ENCODE peak calls at places on chromosomes 6 and 20, in nine cellular contexts. M is ascending aorta, W is pancreas, Y is cardiac muscle cell, I is mucosa of descending colon, X is lung, D is astrocyte of the spinal cord, H is right atrium auricular region, T is ovary. U is an unnamed sample.

GRCh38 chr20:8220716-8221115 is 88.7 kb downstream of the PLCB1 start:
- DNase-seq in M (no peak), W (no peak), T (no peak), X (no peak), H (no peak), D (no peak), Y (no peak), I (no peak), U (no peak)

GRCh38 chr6:79396625-79397024 is 140.6 kb downstream of the LCA5 start:
- DNase-seq in D (no peak), M (no peak), Y (no peak), I (no peak), W (no peak), H (no peak), X (no peak), T (no peak), U (no peak)

GRCh38 chr20:46563170-46563847 is 12.9 kb upstream of the OCSTAMP start:
- DNase-seq in T (no peak), Y (peak), H (no peak), W (no peak), X (no peak), M (no peak), I (no peak), D (no peak), U (no peak)

GRCh38 chr6:113560908-113561307 is 296.2 kb upstream of the MARCKS start:
- DNase-seq in Y (no peak), D (peak), T (no peak), W (no peak), I (no peak), M (no peak), X (no peak), H (no peak), U (peak)

GRCh38 chr6:40328988-40329545 is 258.1 kb downstream of the LRFN2 start:
- DNase-seq in H (no peak), W (no peak), X (no peak), I (no peak), Y (no peak), T (no peak), D (no peak), M (no peak), U (no peak)

GRCh38 chr6:28618889-28619555 is 93.3 kb downstream of the GPX5 start:
- DNase-seq in Y (peak), D (no peak), T (no peak), H (no peak), I (no peak), M (no peak), X (no peak), W (no peak), U (no peak)

GRCh38 chr20:54152227-54153040 is 21.4 kb downstream of the CYP24A1 start:
- DNase-seq in M (no peak), T (no peak), X (no peak), D (no peak), W (no peak), H (no peak), I (no peak), Y (no peak), U (no peak)

GRCh38 chr6:113856571-113857564 is at the start of gene MARCKS:
- DNase-seq in T (peak), W (peak), X (peak), I (peak), H (peak), Y (peak), D (peak), M (peak), U (peak)

GRCh38 chr6:26170181-26170580 is 83.0 kb downstream of the HFE start:
- DNase-seq in X (no peak), H (no peak), W (no peak), Y (no peak), D (no peak), M (no peak), T (no peak), I (no peak), U (no peak)

GRCh38 chr6:130778946-130779657 is 48.1 kb upstream of the SMLR1 start:
- DNase-seq in M (no peak), I (peak), Y (no peak), H (no peak), D (peak), X (no peak), T (no peak), W (no peak), U (peak)

GRCh38 chr6:146914563-146915483 is 289.4 kb upstream of the STXBP5 start:
- DNase-seq in W (peak), Y (no peak), D (peak), M (peak), H (peak), X (no peak), T (peak), I (no peak), U (peak)

GRCh38 chr6:41376176-41376575 is 40.8 kb downstream of the NCR2 start:
- DNase-seq in X (no peak), I (no peak), H (no peak), D (no peak), M (no peak), Y (no peak), W (no peak), T (no peak), U (no peak)

GRCh38 chr6:35642471-35643161 is 46.1 kb downstream of the FKBP5 start:
- DNase-seq in H (no peak), Y (no peak), T (no peak), M (no peak), D (no peak), W (no peak), I (no peak), X (no peak), U (no peak)

GRCh38 chr6:165615629-165616028 is 47.4 kb downstream of the PDE10A start:
- DNase-seq in I (peak), X (no peak), T (no peak), Y (no peak), D (peak), M (no peak), H (no peak), W (no peak), U (peak)

GRCh38 chr6:47169785-47170685 is 127.9 kb upstream of the ADGRF1 start:
- DNase-seq in D (no peak), W (no peak), I (no peak), T (no peak), Y (no peak), X (no peak), M (no peak), H (no peak), U (peak)

GRCh38 chr20:32152421-32153155 is 43.1 kb downstream of the TM9SF4 start:
- DNase-seq in D (no peak), X (no peak), M (no peak), T (no peak), Y (no peak), H (no peak), I (peak), W (no peak), U (no peak)

GRCh38 chr6:143792402-143793339 is 50.5 kb upstream of the LTV1 start:
- DNase-seq in Y (no peak), W (no peak), H (no peak), M (no peak), D (no peak), I (no peak), X (no peak), T (no peak), U (no peak)

GRCh38 chr20:8756410-8756809 is 312.5 kb upstream of the PLCB4 start:
- DNase-seq in I (no peak), M (no peak), X (no peak), W (no peak), H (no peak), T (no peak), D (peak), Y (no peak), U (peak)

GRCh38 chr20:3354247-3354646 is 53.2 kb downstream of the DNAAF9 start:
- DNase-seq in X (no peak), T (no peak), D (no peak), Y (no peak), M (no peak), H (no peak), I (no peak), W (no peak), U (no peak)

GRCh38 chr6:168049681-168050224 is 29.3 kb downstream of the FRMD1 start:
- DNase-seq in H (no peak), T (no peak), M (no peak), W (no peak), Y (no peak), X (no peak), I (no peak), D (no peak), U (no peak)

DNA sequence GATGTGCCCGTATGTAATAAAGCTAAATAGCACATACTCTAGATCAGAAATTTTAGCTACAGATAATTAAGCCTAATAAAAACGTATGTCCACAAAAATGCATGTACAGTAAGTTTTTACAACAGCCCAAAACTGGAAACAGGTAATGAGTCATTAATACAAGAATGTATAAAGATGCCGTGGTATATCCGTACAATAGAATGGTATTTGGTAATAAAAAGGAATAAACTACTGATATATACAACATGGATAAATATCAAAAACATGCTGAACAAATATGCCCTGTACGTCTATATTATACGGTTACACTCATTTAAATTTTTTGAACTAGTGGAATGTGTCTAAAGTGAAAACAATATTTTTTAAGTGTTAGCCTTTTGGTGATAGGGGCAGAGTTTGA is 128.2 kb upstream of the ADGRB3 start:
- DNase-seq in M (no peak), H (no peak), I (no peak), X (no peak), W (no peak), D (no peak), Y (no peak), T (no peak), U (no peak)
- H3K4me3 ChIP-seq in M (no peak), H (no peak), I (no peak), X (no peak), W (no peak), D (no peak), Y (no peak), T (no peak), U (no peak)

DNA sequence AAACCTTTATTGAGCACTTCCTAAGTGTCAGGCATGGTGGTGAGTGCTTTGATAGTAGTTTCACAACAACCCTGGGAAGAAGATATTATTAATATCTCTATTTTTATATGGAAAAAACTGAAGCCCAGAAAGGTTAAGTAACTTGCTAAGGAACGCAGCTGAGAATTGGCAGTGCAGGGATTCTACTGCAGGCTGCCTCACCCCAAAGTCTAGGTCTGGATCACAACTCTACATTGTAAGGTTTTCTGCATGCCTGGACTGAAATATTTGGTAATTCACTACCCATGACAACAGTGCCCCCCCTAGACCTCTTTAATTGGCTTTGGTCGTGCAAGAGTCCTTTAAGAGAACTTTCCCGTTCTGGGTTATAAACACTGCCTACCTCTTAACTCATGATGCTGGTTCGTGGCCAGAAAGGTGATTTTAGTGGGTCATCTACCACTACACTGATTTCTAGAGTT is 67.1 kb upstream of the KCNQ5 start:
- DNase-seq in Y (no peak), X (no peak), M (no peak), D (peak), W (no peak), T (no peak), I (no peak), H (no peak), U (peak)
- TF ChIP-seq CTCF in Y (no peak), X (no peak), M (no peak), D (peak), W (no peak), T (no peak), I (no peak), H (no peak), U (no peak)

GRCh38 chr6:117906905-117907599 is at the start of gene SLC35F1:
- DNase-seq in T (no peak), Y (peak), D (peak), W (peak), H (no peak), M (no peak), X (peak), I (peak), U (peak)
- H3K4me3 ChIP-seq in T (peak), Y (peak), D (peak), W (peak), H (peak), M (peak), X (peak), I (no peak), U (peak)

GRCh38 chr6:29965873-29966601 is 23.7 kb downstream of the HLA-A start:
- DNase-seq in I (peak), Y (peak), D (peak), X (peak), W (peak), M (peak), H (peak), T (peak), U (peak)

GRCh38 chr6:29970711-29971110 is 28.4 kb downstream of the HLA-A start:
- DNase-seq in D (no peak), M (no peak), H (no peak), T (no peak), X (no peak), I (no peak), Y (no peak), W (no peak), U (no peak)

GRCh38 chr6:29968905-29969304 is 26.6 kb downstream of the HLA-A start:
- DNase-seq in Y (no peak), X (no peak), T (no peak), W (no peak), M (no peak), I (no peak), H (no peak), D (no peak), U (no peak)

GRCh38 chr6:29967379-29968010 is 25.2 kb downstream of the HLA-A start:
- DNase-seq in T (no peak), Y (no peak), D (peak), X (peak), H (no peak), M (no peak), W (peak), I (peak), U (no peak)

GRCh38 chr6:29968130-29968529 is 25.8 kb downstream of the HLA-A start:
- DNase-seq in I (no peak), Y (no peak), M (no peak), H (no peak), D (peak), T (no peak), X (no peak), W (peak), U (peak)
- TF ChIP-seq CTCF in I (no peak), Y (no peak), M (no peak), H (no peak), D (no peak), T (no peak), X (no peak), W (no peak), U (no peak)

DNA sequence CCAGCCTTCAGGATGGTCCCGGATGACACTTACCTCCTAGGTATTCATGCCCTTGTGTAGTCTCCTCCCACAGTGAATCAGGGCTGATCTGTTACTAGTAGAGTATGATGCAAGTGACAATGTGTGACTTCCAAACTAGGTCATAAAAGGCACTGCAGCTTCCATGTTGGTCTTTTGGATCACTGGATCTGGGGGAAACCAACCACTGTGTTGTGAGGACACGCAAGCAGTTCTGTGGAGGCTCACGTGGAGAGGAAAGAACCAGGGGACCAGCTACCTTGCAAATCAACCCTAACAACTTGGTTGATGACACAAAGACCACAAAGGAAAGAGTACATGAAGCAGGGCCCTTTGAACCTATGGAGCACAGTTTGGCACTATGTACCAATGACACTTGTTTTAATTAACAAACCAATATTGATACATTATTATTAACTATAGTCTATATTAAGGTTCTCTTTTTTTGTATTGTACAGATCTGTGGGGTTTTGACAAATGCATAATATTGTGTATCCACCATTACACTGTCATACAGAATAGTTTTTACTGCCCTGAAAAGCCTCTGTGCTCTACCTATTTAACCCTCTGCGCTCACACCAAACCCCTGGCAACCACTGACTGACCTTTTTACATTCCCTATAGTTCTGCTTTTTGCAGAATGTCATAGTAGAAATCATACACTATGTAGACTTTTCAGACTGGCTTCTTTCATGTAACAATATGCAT is 16.3 kb upstream of the SDCBP2 start:
- DNase-seq in M (no peak), W (no peak), D (no peak), I (no peak), H (no peak), X (no peak), T (no peak), Y (no peak), U (no peak)
- H3K4me3 ChIP-seq in M (no peak), W (no peak), D (no peak), I (no peak), H (no peak), X (no peak), T (no peak), Y (no peak), U (no peak)

DNA sequence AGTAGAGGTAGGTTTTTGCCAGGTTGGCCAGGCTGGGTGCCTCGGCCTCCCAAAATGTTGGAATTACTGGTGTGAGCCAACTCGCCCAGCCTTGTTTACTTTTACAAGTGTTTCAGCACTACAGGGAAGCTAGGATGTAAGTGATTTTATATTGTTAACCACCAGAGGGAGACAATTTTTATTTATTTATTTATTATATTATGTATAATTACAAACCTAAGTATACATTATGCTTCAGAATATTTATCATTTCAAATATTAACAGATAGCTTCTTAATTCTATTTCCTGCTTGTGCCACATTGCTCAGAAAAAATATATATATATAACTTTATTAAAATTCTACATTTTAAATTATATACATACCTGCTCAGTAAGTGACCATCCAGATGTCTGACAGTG is 9.8 kb downstream of the MMUT start:
- DNase-seq in M (no peak), H (no peak), D (peak), Y (peak), I (no peak), X (no peak), T (no peak), W (no peak), U (no peak)
- TF ChIP-seq CTCF in M (no peak), H (no peak), D (peak), Y (peak), I (no peak), X (no peak), T (no peak), W (peak), U (peak)

GRCh38 chr6:90351696-90352095 is 55.1 kb upstream of the BACH2 start:
- DNase-seq in M (no peak), H (no peak), T (no peak), X (no peak), I (no peak), W (no peak), Y (no peak), D (peak), U (peak)
- H3K4me3 ChIP-seq in M (no peak), H (no peak), T (no peak), X (no peak), I (no peak), W (no peak), Y (no peak), D (no peak), U (no peak)

GRCh38 chr20:36887779-36888133 is 11.8 kb downstream of the TLDC2 start:
- DNase-seq in M (no peak), T (no peak), X (no peak), W (no peak), D (no peak), H (no peak), I (no peak), Y (no peak), U (peak)
- TF ChIP-seq CTCF in M (no peak), T (no peak), X (no peak), W (no peak), D (no peak), H (no peak), I (no peak), Y (no peak), U (no peak)

U was measured in AG10803.